ENCODE peak calls at places on chromosomes 4 and X, in ten cellular contexts. M is iris pigment epithelial cell; G is stimulated activated naive CD4-positive, alpha-beta T cell; P is stimulated activated CD8-positive, alpha-beta memory T cell treated with anti-CD3 and anti-CD28 coated beads, Interleukin-7, amount 100 ng/mL, for 1 hour; D is activated naive CD4-positive, alpha-beta T cell; C is HT-29; L is fibroblast of pulmonary artery; W is ELF-1; X is NCI-H526 treated with DMSO at 0.1 percent for 48 hours; K is lower lobe of right lung. Z is an unnamed sample.

GRCh38 chr4:153488006-153488718 is 22.0 kb downstream of the TMEM131L start:
- DNase-seq in M (peak), G (peak), P (no peak), D (peak), C (no peak), L (no peak), W (no peak), X (no peak), K (no peak), Z (no peak)

GRCh38 chr4:19729873-19730735 is 521.6 kb upstream of the SLIT2 start:
- DNase-seq in M (peak), G (no peak), P (no peak), D (no peak), C (no peak), L (peak), W (no peak), X (no peak), K (no peak), Z (peak)

GRCh38 chr4:180465364-180465763 is 1777.8 kb upstream of the TENM3 start:
- DNase-seq in M (no peak), G (no peak), P (no peak), D (no peak), C (no peak), L (no peak), W (no peak), X (no peak), K (no peak), Z (no peak)

GRCh38 chr4:153643406-153644016 is 40.6 kb upstream of the TLR2 start:
- DNase-seq in M (peak), G (peak), P (no peak), D (no peak), C (peak), L (peak), W (no peak), X (peak), K (no peak), Z (peak)

GRCh38 chr4:26885912-26886274 is 25.3 kb downstream of the STIM2 start:
- DNase-seq in M (no peak), G (peak), P (no peak), D (no peak), C (no peak), L (no peak), W (no peak), X (no peak), K (no peak), Z (no peak)

GRCh38 chrX:7252013-7252610 is 104.2 kb upstream of the PUDP start:
- DNase-seq in M (no peak), G (no peak), P (no peak), D (no peak), C (peak), L (no peak), W (peak), X (no peak), K (peak), Z (no peak)

GRCh38 chr4:139184129-139184528 is 7.1 kb upstream of the ELF2 start:
- DNase-seq in M (peak), G (no peak), P (no peak), D (no peak), C (no peak), L (peak), W (no peak), X (no peak), K (no peak), Z (peak)

GRCh38 chrX:68462197-68462596 is 28.9 kb upstream of the OPHN1 start:
- DNase-seq in M (peak), G (no peak), P (no peak), D (no peak), C (no peak), L (peak), W (peak), X (no peak), K (no peak), Z (peak)

GRCh38 chrX:72273718-72274117 is 3.3 kb downstream of the RPS4X start:
- DNase-seq in M (no peak), G (no peak), P (no peak), D (no peak), C (no peak), L (no peak), W (no peak), X (no peak), K (no peak), Z (no peak)